ENCODE peak calls at places on chromosomes 12 and 14, in five cellular contexts. One of them, this sample, is unnamed.
A peak's percentile ranks its signal among the peaks of the same experiment; 100 is the strongest.

GRCh38 chr14:92644166-92644565 is 104.3 kb downstream of the LGMN start:
- DNase-seq in GM13977: no peak
- DNase-seq in HEK293T: no peak
- DNase-seq in activated CD4-positive, alpha-beta T cell treated with anti-CD3 and anti-CD28 coated beads for 48 hours: no peak
- DNase-seq in iPS-NIHi11: no peak
- DNase-seq in this sample: no peak

GRCh38 chr14:23153891-23154796 is 29.3 kb downstream of the SLC7A8 start:
- DNase-seq in GM13977: no peak
- DNase-seq in HEK293T: peak; percentile 56
- DNase-seq in activated CD4-positive, alpha-beta T cell treated with anti-CD3 and anti-CD28 coated beads for 48 hours: peak; percentile 22
- DNase-seq in iPS-NIHi11: peak; percentile 76
- DNase-seq in this sample: peak; percentile 46

GRCh38 chr12:18145924-18146323 is 55.9 kb upstream of the RERGL start:
- DNase-seq in GM13977: no peak
- DNase-seq in HEK293T: no peak
- DNase-seq in activated CD4-positive, alpha-beta T cell treated with anti-CD3 and anti-CD28 coated beads for 48 hours: no peak
- DNase-seq in iPS-NIHi11: no peak
- DNase-seq in this sample: no peak

GRCh38 chr14:94043111-94043755 is 17.1 kb downstream of the OTUB2 start:
- DNase-seq in GM13977: no peak
- DNase-seq in HEK293T: no peak
- DNase-seq in activated CD4-positive, alpha-beta T cell treated with anti-CD3 and anti-CD28 coated beads for 48 hours: no peak
- DNase-seq in iPS-NIHi11: no peak
- DNase-seq in this sample: no peak

GRCh38 chr12:14836336-14837210 is 6.8 kb downstream of the ART4 start:
- DNase-seq in GM13977: no peak
- DNase-seq in HEK293T: no peak
- DNase-seq in activated CD4-positive, alpha-beta T cell treated with anti-CD3 and anti-CD28 coated beads for 48 hours: no peak
- DNase-seq in iPS-NIHi11: no peak
- DNase-seq in this sample: no peak

GRCh38 chr14:29584992-29585391 is 342.7 kb downstream of the PRKD1 start:
- DNase-seq in GM13977: no peak
- DNase-seq in HEK293T: peak; percentile 13
- DNase-seq in activated CD4-positive, alpha-beta T cell treated with anti-CD3 and anti-CD28 coated beads for 48 hours: no peak
- DNase-seq in iPS-NIHi11: peak; percentile 11
- DNase-seq in this sample: no peak

GRCh38 chr14:64504310-64504896 is at the start of gene ZBTB1:
- DNase-seq in GM13977: peak; percentile 78
- DNase-seq in HEK293T: peak; percentile 60
- DNase-seq in activated CD4-positive, alpha-beta T cell treated with anti-CD3 and anti-CD28 coated beads for 48 hours: peak; percentile 90
- DNase-seq in iPS-NIHi11: peak; percentile 76
- DNase-seq in this sample: peak; percentile 91

GRCh38 chr12:63880742-63881141 is 36.2 kb downstream of the SRGAP1 start:
- DNase-seq in GM13977: no peak
- DNase-seq in HEK293T: no peak
- DNase-seq in activated CD4-positive, alpha-beta T cell treated with anti-CD3 and anti-CD28 coated beads for 48 hours: no peak
- DNase-seq in iPS-NIHi11: no peak
- DNase-seq in this sample: no peak

GRCh38 chr14:50085570-50086315 is 30.6 kb downstream of the VCPKMT start:
- DNase-seq in GM13977: peak; percentile 70
- DNase-seq in HEK293T: no peak
- DNase-seq in activated CD4-positive, alpha-beta T cell treated with anti-CD3 and anti-CD28 coated beads for 48 hours: peak; percentile 68
- DNase-seq in iPS-NIHi11: no peak
- DNase-seq in this sample: peak; percentile 75

GRCh38 chr12:4252595-4252994 is 21.0 kb upstream of the CCND2 start:
- DNase-seq in GM13977: no peak
- DNase-seq in HEK293T: no peak
- DNase-seq in activated CD4-positive, alpha-beta T cell treated with anti-CD3 and anti-CD28 coated beads for 48 hours: no peak
- DNase-seq in iPS-NIHi11: peak; percentile 47
- DNase-seq in this sample: no peak

GRCh38 chr14:91872517-91873470 is 5.5 kb upstream of the TC2N start:
- DNase-seq in GM13977: no peak
- DNase-seq in HEK293T: no peak
- DNase-seq in activated CD4-positive, alpha-beta T cell treated with anti-CD3 and anti-CD28 coated beads for 48 hours: peak; percentile 25
- DNase-seq in iPS-NIHi11: peak; percentile 36
- DNase-seq in this sample: no peak

GRCh38 chr14:87457727-87458126 is 535.3 kb downstream of the GALC start:
- DNase-seq in GM13977: no peak
- DNase-seq in HEK293T: no peak
- DNase-seq in activated CD4-positive, alpha-beta T cell treated with anti-CD3 and anti-CD28 coated beads for 48 hours: no peak
- DNase-seq in iPS-NIHi11: no peak
- DNase-seq in this sample: no peak